ENCODE peak calls at places on chromosomes 12 and 14, in nine cellular contexts. V is kidney; B is effector CD4-positive, alpha-beta T cell; M is Ammon's horn; T is HTR-8/SVneo; S is left kidney; W is germinal center; U is fibroblast of gingiva; D is activated CD4-positive, alpha-beta T cell treated with anti-CD3 and anti-CD28 coated beads, Interleukin-2, amount 50 U/mL, for 4 hours. K is an unnamed sample.

GRCh38 chr12:1807489-1807888 is 12.9 kb upstream of the LRTM2 start:
- DNase-seq in M (no peak), B (no peak), D (no peak), V (peak), U (no peak), T (no peak), S (no peak), W (no peak), K (no peak)

GRCh38 chr12:58196971-58197370 is 255.6 kb downstream of the ATP23 start:
- DNase-seq in W (no peak), V (no peak), B (no peak), S (no peak), M (no peak), D (no peak), U (no peak), T (no peak), K (no peak)

GRCh38 chr14:21867541-21867940 is 193.9 kb upstream of the OR4E1 start:
- DNase-seq in B (no peak), D (no peak), S (no peak), T (no peak), U (no peak), M (no peak), V (no peak), W (no peak), K (no peak)

GRCh38 chr14:57375156-57375555 is 15.2 kb upstream of the NAA30 start:
- DNase-seq in D (no peak), U (no peak), M (no peak), V (no peak), B (no peak), S (no peak), W (no peak), T (no peak), K (no peak)

GRCh38 chr12:121252712-121253345 is 42.9 kb downstream of the P2RX4 start:
- DNase-seq in B (no peak), S (no peak), V (peak), U (no peak), T (no peak), D (no peak), M (no peak), W (no peak), K (no peak)

GRCh38 chr12:39752482-39753147 is 133.0 kb upstream of the ABCD2 start:
- DNase-seq in D (no peak), B (no peak), V (no peak), M (no peak), W (no peak), T (no peak), U (no peak), S (no peak), K (no peak)

GRCh38 chr14:62914873-62915272 is 130.4 kb downstream of the KCNH5 start:
- DNase-seq in V (no peak), W (no peak), S (no peak), M (no peak), D (no peak), T (no peak), U (no peak), B (no peak), K (no peak)

GRCh38 chr12:38507839-38508238 is 191.3 kb downstream of the ALG10B start:
- DNase-seq in B (no peak), W (no peak), U (no peak), V (no peak), M (no peak), T (no peak), S (no peak), D (no peak), K (no peak)

GRCh38 chr14:88840926-88841325 is 16.5 kb downstream of the TTC8 start:
- DNase-seq in S (no peak), B (no peak), M (no peak), U (no peak), D (no peak), W (no peak), T (no peak), V (no peak), K (no peak)

GRCh38 chr14:40280652-40281051 is 848.4 kb upstream of the FBXO33 start:
- DNase-seq in D (no peak), M (no peak), U (no peak), S (no peak), W (no peak), T (no peak), V (no peak), B (no peak), K (no peak)

GRCh38 chr14:72782817-72783216 is 111.1 kb downstream of the DPF3 start:
- DNase-seq in V (no peak), M (no peak), W (no peak), U (no peak), D (no peak), T (no peak), S (no peak), B (no peak), K (no peak)

GRCh38 chr12:98154850-98155249 is 360.5 kb upstream of the TMPO start:
- DNase-seq in B (no peak), W (no peak), D (no peak), T (no peak), U (no peak), M (no peak), S (peak), V (no peak), K (no peak)